ENCODE peak calls at places on chromosomes 11 and 22, in five cellular contexts. One of them, this sample, is unnamed.

GRCh38 chr11:125494033-125494364 is 2.1 kb downstream of the FEZ1 start:
- DNase-seq in A673: no peak
- DNase-seq in activated T-cell treated with anti-CD3 and anti-CD28 coated beads for 48 hours: no peak
- DNase-seq in HT-29: no peak
- DNase-seq in NCI-H1417: no peak
- DNase-seq in this sample: no peak

GRCh38 chr22:30606455-30607299 is at the start of gene TCN2:
- DNase-seq in A673: peak; percentile 67
- DNase-seq in activated T-cell treated with anti-CD3 and anti-CD28 coated beads for 48 hours: peak; percentile 32
- DNase-seq in HT-29: peak; percentile 64
- DNase-seq in NCI-H1417: peak; percentile 57
- DNase-seq in this sample: peak; percentile 54

GRCh38 chr22:43363580-43364435 is 20.6 kb upstream of the SCUBE1 start:
- DNase-seq in A673: no peak
- DNase-seq in activated T-cell treated with anti-CD3 and anti-CD28 coated beads for 48 hours: no peak
- DNase-seq in HT-29: no peak
- DNase-seq in NCI-H1417: no peak
- DNase-seq in this sample: no peak

GRCh38 chr22:36467946-36468345 is 13.5 kb downstream of the TXN2 start:
- DNase-seq in A673: no peak
- DNase-seq in activated T-cell treated with anti-CD3 and anti-CD28 coated beads for 48 hours: no peak
- DNase-seq in HT-29: peak; percentile 49
- DNase-seq in NCI-H1417: no peak
- DNase-seq in this sample: peak; percentile 95

GRCh38 chr11:23021287-23021863 is 161.1 kb upstream of the CCDC179 start:
- DNase-seq in A673: peak; percentile 16
- DNase-seq in activated T-cell treated with anti-CD3 and anti-CD28 coated beads for 48 hours: no peak
- DNase-seq in HT-29: peak; percentile 64
- DNase-seq in NCI-H1417: peak; percentile 49
- DNase-seq in this sample: peak; percentile 54

GRCh38 chr11:28338371-28338770 is 230.2 kb downstream of the METTL15 start:
- DNase-seq in A673: no peak
- DNase-seq in activated T-cell treated with anti-CD3 and anti-CD28 coated beads for 48 hours: no peak
- DNase-seq in HT-29: no peak
- DNase-seq in NCI-H1417: no peak
- DNase-seq in this sample: no peak

GRCh38 chr22:43213066-43213465 is 26.1 kb upstream of the TTLL12 start:
- DNase-seq in A673: no peak
- DNase-seq in activated T-cell treated with anti-CD3 and anti-CD28 coated beads for 48 hours: no peak
- DNase-seq in HT-29: peak; percentile 12
- DNase-seq in NCI-H1417: peak; percentile 0
- DNase-seq in this sample: no peak

GRCh38 chr22:29877620-29878019 is 5.4 kb upstream of the MTMR3 start:
- DNase-seq in A673: peak; percentile 67
- DNase-seq in activated T-cell treated with anti-CD3 and anti-CD28 coated beads for 48 hours: no peak
- DNase-seq in HT-29: no peak
- DNase-seq in NCI-H1417: no peak
- DNase-seq in this sample: no peak

GRCh38 chr22:45831394-45831793 is 145.6 kb downstream of the WNT7B start:
- DNase-seq in A673: no peak
- DNase-seq in activated T-cell treated with anti-CD3 and anti-CD28 coated beads for 48 hours: no peak
- DNase-seq in HT-29: peak; percentile 5
- DNase-seq in NCI-H1417: no peak
- DNase-seq in this sample: no peak

GRCh38 chr11:107050126-107050525 is 31.9 kb upstream of the GUCY1A2 start:
- DNase-seq in A673: no peak
- DNase-seq in activated T-cell treated with anti-CD3 and anti-CD28 coated beads for 48 hours: no peak
- DNase-seq in HT-29: no peak
- DNase-seq in NCI-H1417: no peak
- DNase-seq in this sample: no peak

GRCh38 chr11:615453-616319 is at the start of gene IRF7:
- DNase-seq in A673: peak; percentile 94
- DNase-seq in activated T-cell treated with anti-CD3 and anti-CD28 coated beads for 48 hours: peak; percentile 83
- DNase-seq in HT-29: peak; percentile 98
- DNase-seq in NCI-H1417: peak; percentile 96
- DNase-seq in this sample: peak; percentile 80

GRCh38 chr11:69298778-69299461 is 5.0 kb downstream of the MYEOV start:
- DNase-seq in A673: no peak
- DNase-seq in activated T-cell treated with anti-CD3 and anti-CD28 coated beads for 48 hours: no peak
- DNase-seq in HT-29: no peak
- DNase-seq in NCI-H1417: no peak
- DNase-seq in this sample: no peak

GRCh38 chr11:40129276-40129675 is 1330.2 kb downstream of the LRRC4C start:
- DNase-seq in A673: peak; percentile 90
- DNase-seq in activated T-cell treated with anti-CD3 and anti-CD28 coated beads for 48 hours: no peak
- DNase-seq in HT-29: peak; percentile 25
- DNase-seq in NCI-H1417: no peak
- DNase-seq in this sample: peak; percentile 53

GRCh38 chr11:70799386-70799785 is 401.1 kb downstream of the CTTN start:
- DNase-seq in A673: no peak
- DNase-seq in activated T-cell treated with anti-CD3 and anti-CD28 coated beads for 48 hours: no peak
- DNase-seq in HT-29: no peak
- DNase-seq in NCI-H1417: no peak
- DNase-seq in this sample: no peak

GRCh38 chr22:31177420-31178162 is 17.6 kb downstream of the RNF185 start:
- DNase-seq in A673: no peak
- DNase-seq in activated T-cell treated with anti-CD3 and anti-CD28 coated beads for 48 hours: no peak
- DNase-seq in HT-29: no peak
- DNase-seq in NCI-H1417: no peak
- DNase-seq in this sample: no peak

GRCh38 chr11:9701799-9702198 is 37.9 kb downstream of the SWAP70 start:
- DNase-seq in A673: peak; percentile 36
- DNase-seq in activated T-cell treated with anti-CD3 and anti-CD28 coated beads for 48 hours: no peak
- DNase-seq in HT-29: no peak
- DNase-seq in NCI-H1417: no peak
- DNase-seq in this sample: no peak

GRCh38 chr11:70615036-70615875 is 216.9 kb downstream of the CTTN start:
- DNase-seq in A673: no peak
- DNase-seq in activated T-cell treated with anti-CD3 and anti-CD28 coated beads for 48 hours: no peak
- DNase-seq in HT-29: no peak
- DNase-seq in NCI-H1417: no peak
- DNase-seq in this sample: no peak

GRCh38 chr11:65078151-65078550 is 5.7 kb downstream of the CDCA5 start:
- DNase-seq in A673: peak; percentile 61
- DNase-seq in activated T-cell treated with anti-CD3 and anti-CD28 coated beads for 48 hours: peak; percentile 58
- DNase-seq in HT-29: peak; percentile 78
- DNase-seq in NCI-H1417: peak; percentile 7
- DNase-seq in this sample: no peak

GRCh38 chr11:7882860-7883259 is 48.2 kb downstream of the OR10A6 start:
- DNase-seq in A673: no peak
- DNase-seq in activated T-cell treated with anti-CD3 and anti-CD28 coated beads for 48 hours: no peak
- DNase-seq in HT-29: no peak
- DNase-seq in NCI-H1417: no peak
- DNase-seq in this sample: no peak

GRCh38 chr22:41028841-41029240 is 63.6 kb upstream of the EP300 start:
- DNase-seq in A673: no peak
- DNase-seq in activated T-cell treated with anti-CD3 and anti-CD28 coated beads for 48 hours: no peak
- DNase-seq in HT-29: no peak
- DNase-seq in NCI-H1417: no peak
- DNase-seq in this sample: peak; percentile 81

GRCh38 chr11:92111291-92111690 is 113.3 kb upstream of the FAT3 start:
- DNase-seq in A673: no peak
- DNase-seq in activated T-cell treated with anti-CD3 and anti-CD28 coated beads for 48 hours: no peak
- DNase-seq in HT-29: no peak
- DNase-seq in NCI-H1417: no peak
- DNase-seq in this sample: no peak

GRCh38 chr11:62150887-62151736 is 27.3 kb downstream of the INCENP start:
- DNase-seq in A673: no peak
- DNase-seq in activated T-cell treated with anti-CD3 and anti-CD28 coated beads for 48 hours: no peak
- DNase-seq in HT-29: no peak
- DNase-seq in NCI-H1417: no peak
- DNase-seq in this sample: no peak

GRCh38 chr22:38540731-38541130 is 29.3 kb downstream of the DMC1 start:
- DNase-seq in A673: no peak
- DNase-seq in activated T-cell treated with anti-CD3 and anti-CD28 coated beads for 48 hours: no peak
- DNase-seq in HT-29: no peak
- DNase-seq in NCI-H1417: no peak
- DNase-seq in this sample: no peak

GRCh38 chr11:130315354-130315970 is 745 bp upstream of the ZBTB44 start:
- DNase-seq in A673: no peak
- DNase-seq in activated T-cell treated with anti-CD3 and anti-CD28 coated beads for 48 hours: peak; percentile 34
- DNase-seq in HT-29: peak; percentile 67
- DNase-seq in NCI-H1417: no peak
- DNase-seq in this sample: no peak

GRCh38 chr22:20424937-20425587 is 12.6 kb downstream of the SCARF2 start:
- DNase-seq in A673: peak; percentile 37
- DNase-seq in activated T-cell treated with anti-CD3 and anti-CD28 coated beads for 48 hours: no peak
- DNase-seq in HT-29: no peak
- DNase-seq in NCI-H1417: no peak
- DNase-seq in this sample: no peak

GRCh38 chr22:38018938-38019827 is 34.8 kb upstream of the SOX10 start:
- DNase-seq in A673: no peak
- DNase-seq in activated T-cell treated with anti-CD3 and anti-CD28 coated beads for 48 hours: no peak
- DNase-seq in HT-29: no peak
- DNase-seq in NCI-H1417: no peak
- DNase-seq in this sample: no peak

GRCh38 chr11:93784935-93785360 is 866 bp downstream of the MED17 start:
- DNase-seq in A673: no peak
- DNase-seq in activated T-cell treated with anti-CD3 and anti-CD28 coated beads for 48 hours: no peak
- DNase-seq in HT-29: no peak
- DNase-seq in NCI-H1417: no peak
- DNase-seq in this sample: no peak

GRCh38 chr22:42338502-42338901 is 68.0 kb upstream of the TCF20 start:
- DNase-seq in A673: no peak
- DNase-seq in activated T-cell treated with anti-CD3 and anti-CD28 coated beads for 48 hours: no peak
- DNase-seq in HT-29: no peak
- DNase-seq in NCI-H1417: no peak
- DNase-seq in this sample: no peak

GRCh38 chr11:77064648-77065217 is 2.0 kb upstream of the CAPN5 start:
- DNase-seq in A673: no peak
- DNase-seq in activated T-cell treated with anti-CD3 and anti-CD28 coated beads for 48 hours: no peak
- DNase-seq in HT-29: no peak
- DNase-seq in NCI-H1417: no peak
- DNase-seq in this sample: no peak

GRCh38 chr22:39690901-39691620 is 120.5 kb downstream of the CACNA1I start:
- DNase-seq in A673: peak; percentile 38
- DNase-seq in activated T-cell treated with anti-CD3 and anti-CD28 coated beads for 48 hours: peak; percentile 33
- DNase-seq in HT-29: no peak
- DNase-seq in NCI-H1417: no peak
- DNase-seq in this sample: no peak

GRCh38 chr11:125724125-125724524 is 22.0 kb upstream of the PATE1 start:
- DNase-seq in A673: peak; percentile 40
- DNase-seq in activated T-cell treated with anti-CD3 and anti-CD28 coated beads for 48 hours: no peak
- DNase-seq in HT-29: peak; percentile 50
- DNase-seq in NCI-H1417: no peak
- DNase-seq in this sample: no peak

GRCh38 chr11:111829185-111829968 is 42.0 kb downstream of the ALG9 start:
- DNase-seq in A673: no peak
- DNase-seq in activated T-cell treated with anti-CD3 and anti-CD28 coated beads for 48 hours: no peak
- DNase-seq in HT-29: no peak
- DNase-seq in NCI-H1417: no peak
- DNase-seq in this sample: no peak

GRCh38 chr22:17243524-17243923 is 24.3 kb upstream of the ADA2 start:
- DNase-seq in A673: no peak
- DNase-seq in activated T-cell treated with anti-CD3 and anti-CD28 coated beads for 48 hours: no peak
- DNase-seq in HT-29: no peak
- DNase-seq in NCI-H1417: no peak
- DNase-seq in this sample: peak; percentile 43

GRCh38 chr11:95415837-95416288 is 184.9 kb upstream of the SESN3 start:
- DNase-seq in A673: no peak
- DNase-seq in activated T-cell treated with anti-CD3 and anti-CD28 coated beads for 48 hours: no peak
- DNase-seq in HT-29: peak; percentile 76
- DNase-seq in NCI-H1417: no peak
- DNase-seq in this sample: no peak

GRCh38 chr22:28710112-28710888 is 30.7 kb upstream of the TTC28 start:
- DNase-seq in A673: peak; percentile 58
- DNase-seq in activated T-cell treated with anti-CD3 and anti-CD28 coated beads for 48 hours: no peak
- DNase-seq in HT-29: no peak
- DNase-seq in NCI-H1417: no peak
- DNase-seq in this sample: peak; percentile 18

This sample was measured in H4.